ENCODE peak calls at places on chromosome 19, in eight cellular contexts. One of them, this sample, is unnamed.

GRCh38 chr19:6802336-6803035 is 30.0 kb downstream of the VAV1 start:
- DNase-seq in OCI-LY7: peak; percentile 96
- DNase-seq in cardiac muscle cell: peak; percentile 23
- DNase-seq in IMR-90: no peak
- DNase-seq in stomach: peak; percentile 39
- DNase-seq in breast epithelium: no peak
- DNase-seq in fibroblast of pulmonary artery: no peak
- DNase-seq in dorsolateral prefrontal cortex: peak; percentile 29
- DNase-seq in this sample: peak; percentile 72

GRCh38 chr19:34667349-34668076 is 9.4 kb downstream of the SCGB2B2 start:
- DNase-seq in breast epithelium: no peak
- DNase-seq in IMR-90: peak; percentile 27
- DNase-seq in fibroblast of pulmonary artery: peak; percentile 16
- DNase-seq in OCI-LY7: peak; percentile 12
- DNase-seq in cardiac muscle cell: peak; percentile 17
- DNase-seq in stomach: no peak
- DNase-seq in dorsolateral prefrontal cortex: no peak
- DNase-seq in this sample: peak; percentile 16

GRCh38 chr19:17095141-17095919 is 19.8 kb downstream of the MYO9B start:
- DNase-seq in dorsolateral prefrontal cortex: no peak
- DNase-seq in IMR-90: peak; percentile 35
- DNase-seq in cardiac muscle cell: peak; percentile 98
- DNase-seq in fibroblast of pulmonary artery: peak; percentile 98
- DNase-seq in stomach: no peak
- DNase-seq in OCI-LY7: no peak
- DNase-seq in breast epithelium: no peak
- DNase-seq in this sample: no peak

GRCh38 chr19:29337029-29337428 is 124.1 kb upstream of the UQCRFS1 start:
- DNase-seq in OCI-LY7: no peak
- DNase-seq in IMR-90: no peak
- DNase-seq in cardiac muscle cell: no peak
- DNase-seq in fibroblast of pulmonary artery: no peak
- DNase-seq in dorsolateral prefrontal cortex: no peak
- DNase-seq in stomach: no peak
- DNase-seq in breast epithelium: no peak
- DNase-seq in this sample: no peak

GRCh38 chr19:38049105-38049649 is 142.2 kb downstream of the SIPA1L3 start:
- DNase-seq in IMR-90: no peak
- DNase-seq in breast epithelium: no peak
- DNase-seq in dorsolateral prefrontal cortex: no peak
- DNase-seq in cardiac muscle cell: peak; percentile 49
- DNase-seq in OCI-LY7: peak; percentile 79
- DNase-seq in stomach: peak; percentile 29
- DNase-seq in fibroblast of pulmonary artery: peak; percentile 39
- DNase-seq in this sample: no peak

GRCh38 chr19:33376423-33376822 is 2.9 kb downstream of the CEBPG start:
- DNase-seq in stomach: peak; percentile 86
- DNase-seq in OCI-LY7: no peak
- DNase-seq in IMR-90: peak; percentile 87
- DNase-seq in fibroblast of pulmonary artery: peak; percentile 84
- DNase-seq in dorsolateral prefrontal cortex: no peak
- DNase-seq in cardiac muscle cell: peak; percentile 84
- DNase-seq in breast epithelium: no peak
- DNase-seq in this sample: no peak

GRCh38 chr19:33740811-33741396 is 55.8 kb upstream of the KCTD15 start:
- DNase-seq in OCI-LY7: peak; percentile 45
- DNase-seq in fibroblast of pulmonary artery: peak; percentile 52
- DNase-seq in stomach: no peak
- DNase-seq in breast epithelium: no peak
- DNase-seq in dorsolateral prefrontal cortex: no peak
- DNase-seq in IMR-90: peak; percentile 38
- DNase-seq in cardiac muscle cell: peak; percentile 58
- DNase-seq in this sample: peak; percentile 58

GRCh38 chr19:18298601-18299000 is 17.2 kb upstream of the JUND start:
- DNase-seq in stomach: no peak
- DNase-seq in cardiac muscle cell: no peak
- DNase-seq in OCI-LY7: no peak
- DNase-seq in breast epithelium: no peak
- DNase-seq in fibroblast of pulmonary artery: no peak
- DNase-seq in dorsolateral prefrontal cortex: no peak
- DNase-seq in IMR-90: no peak
- DNase-seq in this sample: no peak

GRCh38 chr19:6677924-6678689 is 8.1 kb upstream of the TNFSF14 start:
- DNase-seq in OCI-LY7: no peak
- DNase-seq in IMR-90: no peak
- DNase-seq in stomach: no peak
- DNase-seq in dorsolateral prefrontal cortex: no peak
- DNase-seq in cardiac muscle cell: peak; percentile 46
- DNase-seq in breast epithelium: no peak
- DNase-seq in fibroblast of pulmonary artery: peak; percentile 52
- DNase-seq in this sample: no peak

GRCh38 chr19:5111051-5111450 is 142.1 kb downstream of the KDM4B start:
- DNase-seq in stomach: no peak
- DNase-seq in cardiac muscle cell: no peak
- DNase-seq in OCI-LY7: no peak
- DNase-seq in fibroblast of pulmonary artery: no peak
- DNase-seq in IMR-90: no peak
- DNase-seq in dorsolateral prefrontal cortex: no peak
- DNase-seq in breast epithelium: no peak
- DNase-seq in this sample: no peak

GRCh38 chr19:44613295-44614168 is at the start of gene IGSF23:
- DNase-seq in dorsolateral prefrontal cortex: no peak
- DNase-seq in IMR-90: no peak
- DNase-seq in OCI-LY7: no peak
- DNase-seq in breast epithelium: no peak
- DNase-seq in fibroblast of pulmonary artery: no peak
- DNase-seq in stomach: no peak
- DNase-seq in cardiac muscle cell: no peak
- DNase-seq in this sample: no peak

GRCh38 chr19:11345122-11345752 is 831 bp downstream of the TMEM205 start:
- DNase-seq in fibroblast of pulmonary artery: no peak
- DNase-seq in OCI-LY7: no peak
- DNase-seq in breast epithelium: no peak
- DNase-seq in stomach: no peak
- DNase-seq in cardiac muscle cell: no peak
- DNase-seq in IMR-90: no peak
- DNase-seq in dorsolateral prefrontal cortex: no peak
- DNase-seq in this sample: no peak

GRCh38 chr19:37813340-37813739 is 34.0 kb upstream of the ZNF573 start:
- DNase-seq in OCI-LY7: no peak
- DNase-seq in dorsolateral prefrontal cortex: no peak
- DNase-seq in IMR-90: no peak
- DNase-seq in stomach: no peak
- DNase-seq in breast epithelium: no peak
- DNase-seq in cardiac muscle cell: no peak
- DNase-seq in fibroblast of pulmonary artery: no peak
- DNase-seq in this sample: no peak

GRCh38 chr19:14369399-14370168 is 11.7 kb upstream of the ADGRE5 start:
- DNase-seq in fibroblast of pulmonary artery: peak; percentile 56
- DNase-seq in dorsolateral prefrontal cortex: no peak
- DNase-seq in cardiac muscle cell: peak; percentile 63
- DNase-seq in stomach: no peak
- DNase-seq in OCI-LY7: no peak
- DNase-seq in breast epithelium: no peak
- DNase-seq in IMR-90: peak; percentile 64
- DNase-seq in this sample: no peak

GRCh38 chr19:33274663-33275558 is 27.4 kb downstream of the CEBPA start:
- DNase-seq in breast epithelium: no peak
- DNase-seq in stomach: no peak
- DNase-seq in fibroblast of pulmonary artery: no peak
- DNase-seq in cardiac muscle cell: no peak
- DNase-seq in IMR-90: no peak
- DNase-seq in OCI-LY7: no peak
- DNase-seq in dorsolateral prefrontal cortex: no peak
- DNase-seq in this sample: no peak

GRCh38 chr19:43662487-43662886 is 7.5 kb downstream of the PLAUR start:
- DNase-seq in stomach: no peak
- DNase-seq in fibroblast of pulmonary artery: peak; percentile 30
- DNase-seq in OCI-LY7: no peak
- DNase-seq in dorsolateral prefrontal cortex: no peak
- DNase-seq in breast epithelium: no peak
- DNase-seq in IMR-90: no peak
- DNase-seq in cardiac muscle cell: peak; percentile 38
- DNase-seq in this sample: peak; percentile 42

GRCh38 chr19:46784262-46785053 is 3.9 kb downstream of the SLC1A5 start:
- DNase-seq in fibroblast of pulmonary artery: peak; percentile 90
- DNase-seq in OCI-LY7: peak; percentile 92
- DNase-seq in IMR-90: peak; percentile 95
- DNase-seq in breast epithelium: peak; percentile 65
- DNase-seq in cardiac muscle cell: peak; percentile 95
- DNase-seq in dorsolateral prefrontal cortex: no peak
- DNase-seq in stomach: peak; percentile 84
- DNase-seq in this sample: peak; percentile 95

GRCh38 chr19:28103916-28104315 is 1109.0 kb downstream of the UQCRFS1 start:
- DNase-seq in cardiac muscle cell: no peak
- DNase-seq in OCI-LY7: no peak
- DNase-seq in stomach: no peak
- DNase-seq in fibroblast of pulmonary artery: no peak
- DNase-seq in breast epithelium: no peak
- DNase-seq in IMR-90: no peak
- DNase-seq in dorsolateral prefrontal cortex: no peak
- DNase-seq in this sample: peak; percentile 3

GRCh38 chr19:44746946-44747738 is 1.4 kb upstream of the BCL3 start:
- DNase-seq in stomach: peak; percentile 93
- DNase-seq in breast epithelium: peak; percentile 95
- DNase-seq in dorsolateral prefrontal cortex: peak; percentile 77
- DNase-seq in fibroblast of pulmonary artery: peak; percentile 97
- DNase-seq in IMR-90: peak; percentile 96
- DNase-seq in cardiac muscle cell: peak; percentile 98
- DNase-seq in OCI-LY7: peak; percentile 79
- DNase-seq in this sample: peak; percentile 91

GRCh38 chr19:4101496-4101770 is 22.5 kb downstream of the MAP2K2 start:
- DNase-seq in breast epithelium: no peak
- DNase-seq in IMR-90: no peak
- DNase-seq in OCI-LY7: no peak
- DNase-seq in fibroblast of pulmonary artery: no peak
- DNase-seq in cardiac muscle cell: no peak
- DNase-seq in stomach: no peak
- DNase-seq in dorsolateral prefrontal cortex: no peak
- DNase-seq in this sample: no peak
- TF ChIP-seq CTCF in breast epithelium: no peak
- TF ChIP-seq CTCF in IMR-90: no peak
- TF ChIP-seq CTCF in OCI-LY7: no peak
- TF ChIP-seq CTCF in fibroblast of pulmonary artery: no peak
- TF ChIP-seq CTCF in cardiac muscle cell: no peak
- TF ChIP-seq CTCF in stomach: no peak
- TF ChIP-seq CTCF in dorsolateral prefrontal cortex: no peak
- TF ChIP-seq CTCF in this sample: no peak

GRCh38 chr19:15702590-15702930 is 25.3 kb upstream of the OR10H2 start:
- DNase-seq in breast epithelium: peak; percentile 69
- DNase-seq in fibroblast of pulmonary artery: peak; percentile 26
- DNase-seq in cardiac muscle cell: peak; percentile 52
- DNase-seq in dorsolateral prefrontal cortex: no peak
- DNase-seq in IMR-90: no peak
- DNase-seq in OCI-LY7: peak; percentile 45
- DNase-seq in stomach: peak; percentile 64
- DNase-seq in this sample: peak; percentile 85
- TF ChIP-seq CTCF in breast epithelium: no peak
- TF ChIP-seq CTCF in fibroblast of pulmonary artery: no peak
- TF ChIP-seq CTCF in cardiac muscle cell: no peak
- TF ChIP-seq CTCF in dorsolateral prefrontal cortex: no peak
- TF ChIP-seq CTCF in IMR-90: no peak
- TF ChIP-seq CTCF in OCI-LY7: peak; percentile 64
- TF ChIP-seq CTCF in stomach: no peak
- TF ChIP-seq CTCF in this sample: no peak

DNA sequence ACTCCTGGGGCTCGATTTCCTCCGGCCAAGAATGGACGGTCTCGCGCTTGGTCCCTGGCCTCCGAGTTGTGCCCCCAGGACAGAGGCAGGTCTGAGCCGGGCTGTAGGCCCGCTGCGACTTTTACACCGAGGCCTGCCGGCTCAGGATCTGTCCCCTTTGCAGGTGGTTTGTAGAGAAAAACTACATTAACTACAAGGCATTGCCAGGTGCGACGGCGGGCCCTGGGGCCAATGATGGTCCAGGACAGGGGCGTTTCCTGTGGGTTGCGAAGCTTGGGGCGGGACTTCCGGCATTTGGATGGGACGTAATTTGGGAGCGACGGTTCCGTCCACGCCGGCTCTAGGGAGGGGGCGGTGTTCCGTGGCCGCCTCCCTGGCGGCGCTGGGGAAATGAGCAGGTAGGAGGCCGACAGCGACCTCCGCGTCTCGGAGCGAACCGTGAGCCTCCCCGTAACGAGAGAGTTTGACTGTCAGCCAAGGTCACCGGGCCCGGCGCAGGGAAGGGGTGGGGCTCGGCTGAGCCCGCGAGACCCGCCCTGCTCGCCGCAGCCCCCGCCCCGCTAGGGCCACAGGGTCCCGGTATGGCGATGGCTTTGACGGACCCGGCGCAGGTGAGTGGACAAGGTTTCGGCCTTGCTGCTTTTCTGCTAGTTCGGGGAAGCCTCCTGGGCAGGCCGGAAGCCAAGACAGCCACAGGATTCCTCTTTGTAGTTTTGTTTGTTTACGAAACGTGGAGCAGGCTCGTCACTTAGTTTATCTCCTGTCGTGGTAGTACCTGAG is at the start of gene ZNF805:
- DNase-seq in fibroblast of pulmonary artery: peak; percentile 93
- DNase-seq in dorsolateral prefrontal cortex: peak; percentile 97
- DNase-seq in IMR-90: peak; percentile 89
- DNase-seq in breast epithelium: peak; percentile 97
- DNase-seq in stomach: peak; percentile 97
- DNase-seq in cardiac muscle cell: peak; percentile 95
- DNase-seq in OCI-LY7: peak; percentile 95
- DNase-seq in this sample: peak; percentile 95
- TF ChIP-seq CTCF in fibroblast of pulmonary artery: no peak
- TF ChIP-seq CTCF in dorsolateral prefrontal cortex: peak; percentile 49
- TF ChIP-seq CTCF in IMR-90: no peak
- TF ChIP-seq CTCF in breast epithelium: no peak
- TF ChIP-seq CTCF in stomach: no peak
- TF ChIP-seq CTCF in cardiac muscle cell: no peak
- TF ChIP-seq CTCF in OCI-LY7: no peak
- TF ChIP-seq CTCF in this sample: no peak

DNA sequence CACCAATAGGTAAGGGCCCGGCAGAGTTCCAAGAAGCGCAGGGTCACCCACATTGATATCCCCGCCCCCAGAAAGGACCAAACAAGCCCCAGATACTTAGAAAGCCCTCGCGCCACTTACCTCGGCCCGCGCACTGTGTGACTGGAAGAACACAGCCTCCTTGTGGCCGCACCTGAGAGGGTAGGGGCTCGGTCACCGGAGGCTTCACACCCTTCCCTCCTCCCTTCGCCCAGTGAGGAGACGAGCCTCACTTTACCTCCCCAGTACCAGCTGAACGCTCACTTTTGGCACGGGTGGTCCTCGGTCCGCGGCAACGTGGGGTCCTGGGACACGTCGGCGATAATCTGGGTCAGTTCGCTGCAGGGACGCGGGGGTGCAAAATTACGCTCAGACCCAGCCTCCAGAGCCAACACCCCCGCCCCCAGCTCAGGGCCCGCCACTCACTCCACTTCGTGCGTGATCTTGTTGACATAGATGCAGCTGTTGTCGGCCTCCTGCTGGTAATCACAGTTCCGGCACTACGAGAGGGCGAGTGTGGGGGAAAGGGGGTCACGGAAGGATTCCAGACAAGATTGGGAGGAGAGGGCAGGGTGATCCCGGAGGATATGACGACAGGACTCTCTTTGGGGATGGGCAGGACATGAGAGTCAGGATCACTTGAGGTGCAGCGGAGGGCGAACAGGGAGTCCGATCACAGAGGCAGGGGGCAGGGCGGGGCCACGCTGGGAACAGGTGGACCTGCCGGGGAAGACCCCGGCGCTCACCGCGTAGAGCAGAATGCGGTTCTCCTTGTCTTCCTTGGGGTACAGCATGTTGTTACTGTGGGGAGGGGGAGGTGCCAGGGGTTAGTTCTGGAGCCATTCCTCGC is 546 bp downstream of the POLR2I start:
- DNase-seq in dorsolateral prefrontal cortex: no peak
- DNase-seq in OCI-LY7: peak; percentile 38
- DNase-seq in stomach: peak; percentile 40
- DNase-seq in IMR-90: peak; percentile 30
- DNase-seq in breast epithelium: no peak
- DNase-seq in cardiac muscle cell: peak; percentile 43
- DNase-seq in fibroblast of pulmonary artery: peak; percentile 29
- DNase-seq in this sample: no peak
- TF ChIP-seq CTCF in dorsolateral prefrontal cortex: no peak
- TF ChIP-seq CTCF in OCI-LY7: peak; percentile 21
- TF ChIP-seq CTCF in stomach: no peak
- TF ChIP-seq CTCF in IMR-90: peak; percentile 24
- TF ChIP-seq CTCF in breast epithelium: no peak
- TF ChIP-seq CTCF in cardiac muscle cell: no peak
- TF ChIP-seq CTCF in fibroblast of pulmonary artery: no peak
- TF ChIP-seq CTCF in this sample: no peak

This sample was measured in A673.